ENCODE peak calls at places on chromosomes 3 and 15, in five cellular contexts. A, G, I, M and L are unnamed samples.

GRCh38 chr3:124966557-124967480 is 32.3 kb upstream of the MUC13 start:
- DNase-seq in A (no peak), M (no peak), G (no peak), I (no peak), L (no peak)

GRCh38 chr3:120469440-120470415 is 18.9 kb upstream of the FSTL1 start:
- DNase-seq in M (no peak), I (no peak), G (peak; percentile 35), A (no peak), L (no peak)

GRCh38 chr15:99322643-99323405 is 71.5 kb downstream of the LRRC28 start:
- DNase-seq in A (no peak), G (no peak), M (no peak), I (no peak), L (no peak)

GRCh38 chr3:183968846-183969245 is 48.8 kb downstream of the ABCC5 start:
- DNase-seq in M (no peak), A (no peak), G (no peak), I (no peak), L (no peak)

GRCh38 chr15:78906310-78906608 is 33.6 kb downstream of the MORF4L1 start:
- DNase-seq in I (no peak), M (no peak), A (no peak), G (peak; percentile 77), L (no peak)

GRCh38 chr15:77527164-77527778 is 105.4 kb downstream of the LINGO1 start:
- DNase-seq in G (no peak), I (peak; percentile 53), M (no peak), A (no peak), L (no peak)

GRCh38 chr3:94115482-94115881 is 52.6 kb downstream of the NSUN3 start:
- DNase-seq in A (no peak), M (no peak), I (peak; percentile 33), G (peak; percentile 47), L (no peak)

GRCh38 chr3:180600473-180600872 is 1.5 kb upstream of the TTC14 start:
- DNase-seq in I (no peak), M (no peak), A (no peak), G (no peak), L (no peak)

GRCh38 chr15:93302080-93302765 is 213.2 kb upstream of the RGMA start:
- DNase-seq in G (no peak), I (no peak), A (no peak), M (no peak), L (no peak)

GRCh38 chr15:70385052-70385451 is 287.3 kb upstream of the TLE3 start:
- DNase-seq in A (no peak), I (no peak), G (no peak), M (no peak), L (no peak)

GRCh38 chr3:186128158-186128557 is 19.3 kb upstream of the ETV5 start:
- DNase-seq in G (no peak), A (no peak), I (no peak), M (no peak), L (no peak)

GRCh38 chr15:42267286-42267685 is 5.7 kb upstream of the GANC start:
- DNase-seq in G (no peak), A (no peak), M (no peak), I (no peak), L (no peak)

GRCh38 chr3:134423153-134423552 is 48.9 kb upstream of the AMOTL2 start:
- DNase-seq in I (no peak), M (no peak), A (no peak), G (peak; percentile 24), L (no peak)